ENCODE peak calls at places on chromosomes 3 and 15, in four cellular contexts. T, P, Z and H are unnamed samples.

GRCh38 chr15:70329179-70329578 is 231.5 kb upstream of the TLE3 start:
- DNase-seq in P (no peak), Z (no peak), T (no peak), H (no peak)

GRCh38 chr3:160005004-160005403 is 16.4 kb downstream of the IL12A start:
- DNase-seq in P (no peak), Z (no peak), T (peak; percentile 23), H (no peak)

GRCh38 chr15:79994651-79995050 is 23.7 kb upstream of the BCL2A1 start:
- DNase-seq in Z (no peak), P (no peak), T (no peak), H (no peak)

GRCh38 chr3:195173696-195174095 is 97.3 kb downstream of the XXYLT1 start:
- DNase-seq in T (no peak), P (no peak), Z (no peak), H (no peak)

GRCh38 chr3:194205675-194206133 is 69.8 kb downstream of the HES1 start:
- DNase-seq in P (no peak), Z (no peak), T (no peak), H (no peak)

GRCh38 chr15:57321973-57322601 is 54.2 kb upstream of the CGNL1 start:
- DNase-seq in T (no peak), P (no peak), Z (no peak), H (no peak)

GRCh38 chr3:30650348-30650995 is 44.1 kb downstream of the TGFBR2 start:
- DNase-seq in T (no peak), P (no peak), Z (no peak), H (no peak)

GRCh38 chr3:173584093-173584833 is 186.7 kb downstream of the NLGN1 start:
- DNase-seq in T (no peak), P (peak; percentile 22), Z (no peak), H (peak; percentile 13)

GRCh38 chr3:135981701-135982403 is 16.3 kb downstream of the PPP2R3A start:
- DNase-seq in P (no peak), T (no peak), Z (no peak), H (no peak)

GRCh38 chr15:93451265-93451664 is 362.3 kb upstream of the RGMA start:
- DNase-seq in T (no peak), P (no peak), Z (no peak), H (no peak)

GRCh38 chr3:146431240-146431639 is 38.1 kb downstream of the PLSCR2 start:
- DNase-seq in T (no peak), Z (no peak), P (no peak), H (no peak)

GRCh38 chr3:30443756-30444673 is 162.4 kb upstream of the TGFBR2 start:
- DNase-seq in Z (no peak), P (peak; percentile 41), T (no peak), H (no peak)

GRCh38 chr15:75176404-75176761 is 25.3 kb upstream of the C15orf39 start:
- DNase-seq in Z (no peak), T (no peak), P (no peak), H (no peak)

GRCh38 chr15:88745075-88745474 is 58.2 kb upstream of the ACAN start:
- DNase-seq in T (no peak), Z (no peak), P (no peak), H (no peak)

GRCh38 chr3:85304360-85304964 is 345.7 kb downstream of the CADM2 start:
- DNase-seq in T (no peak), P (no peak), Z (no peak), H (no peak)

GRCh38 chr3:136787226-136787793 is 31.6 kb upstream of the SLC35G2 start:
- DNase-seq in P (no peak), Z (peak; percentile 16), T (peak; percentile 67), H (no peak)

GRCh38 chr3:141255137-141255536 is 23.5 kb downstream of the PXYLP1 start:
- DNase-seq in P (no peak), T (no peak), Z (no peak), H (no peak)

GRCh38 chr3:37457392-37458065 is 283.1 kb upstream of the LRRFIP2 start:
- DNase-seq in Z (no peak), T (no peak), P (no peak), H (no peak)

GRCh38 chr3:186239321-186239720 is 122.7 kb downstream of the DGKG start:
- DNase-seq in P (no peak), T (no peak), Z (no peak), H (no peak)

GRCh38 chr3:188345223-188345622 is 191.3 kb downstream of the LPP start:
- DNase-seq in P (peak; percentile 47), Z (no peak), T (no peak), H (no peak)

GRCh38 chr15:35738370-35738769 is 192.4 kb upstream of the DPH6 start:
- DNase-seq in P (no peak), Z (no peak), T (no peak), H (no peak)

GRCh38 chr3:32399030-32399620 is 7.5 kb downstream of the CMTM7 start:
- DNase-seq in P (peak; percentile 35), Z (no peak), T (peak; percentile 62), H (peak; percentile 64)

GRCh38 chr3:168615489-168616020 is 519.8 kb upstream of the GOLIM4 start:
- DNase-seq in Z (no peak), T (peak; percentile 30), P (no peak), H (no peak)

GRCh38 chr3:196288141-196288460 is 575 bp upstream of the PCYT1A start:
- DNase-seq in T (no peak), Z (no peak), P (peak; percentile 28), H (peak; percentile 84)